ENCODE peak calls at places on chromosomes 13 and 19, in nine cellular contexts. S is IMR-90, D is pancreas, E is cardiac muscle cell, J is H1, T is esophagus squamous epithelium, F is heart right ventricle, Y is psoas muscle, L is mammary epithelial cell. H is an unnamed sample. For H3K9me3, the result is how much of the 10 kb centered on the place peaks cover.

GRCh38 chr19:718251-719024 is 9.7 kb downstream of the PALM start:
- DNase-seq in Y (no peak), T (no peak), D (no peak), S (no peak), J (peak), L (no peak), F (no peak), E (no peak), H (no peak)

GRCh38 chr13:74778946-74779345 is 644.7 kb upstream of the KLF12 start:
- DNase-seq in Y (no peak), S (peak), E (no peak), J (no peak), T (no peak), F (no peak), L (no peak), D (no peak), H (no peak)

GRCh38 chr19:1394252-1395193 is 6.8 kb downstream of the GAMT start:
- DNase-seq in D (peak), S (no peak), T (no peak), Y (no peak), F (no peak), L (no peak), J (no peak), E (no peak), H (no peak)

GRCh38 chr13:21511841-21512240 is 52.7 kb upstream of the ZDHHC20 start:
- DNase-seq in L (peak), Y (no peak), T (no peak), D (no peak), S (peak), J (no peak), F (no peak), E (no peak), H (no peak)

GRCh38 chr19:13103585-13103923 is 896 bp upstream of the LYL1 start:
- DNase-seq in L (no peak), F (no peak), Y (no peak), J (no peak), D (no peak), T (no peak), S (no peak), E (no peak), H (no peak)

GRCh38 chr13:110245421-110245899 is 61.5 kb downstream of the COL4A1 start:
- DNase-seq in L (no peak), S (peak), D (no peak), E (no peak), J (peak), Y (peak), F (no peak), T (no peak), H (no peak)

GRCh38 chr19:30082611-30083010 is 140.6 kb downstream of the URI1 start:
- DNase-seq in Y (peak), S (no peak), F (no peak), L (no peak), E (no peak), T (no peak), J (no peak), D (no peak), H (no peak)

GRCh38 chr13:92804346-92804745 is 422.3 kb upstream of the GPC6 start:
- DNase-seq in Y (no peak), E (no peak), J (no peak), T (no peak), D (no peak), S (peak), F (no peak), L (peak), H (no peak)

GRCh38 chr19:54415208-54415900 is at the start of gene TTYH1:
- DNase-seq in J (peak), E (no peak), T (no peak), Y (no peak), D (peak), L (no peak), F (no peak), S (no peak), H (no peak)

GRCh38 chr13:40585911-40586471 is 80.5 kb downstream of the FOXO1 start:
- DNase-seq in E (no peak), T (no peak), L (peak), S (no peak), Y (no peak), D (no peak), J (no peak), F (no peak), H (no peak)

GRCh38 chr19:42657551-42657950 is 62.8 kb upstream of the CEACAM8 start:
- DNase-seq in S (peak), L (peak), T (no peak), E (no peak), F (no peak), J (no peak), Y (no peak), D (no peak), H (no peak)

GRCh38 chr13:113887700-113888201 is 23.9 kb upstream of the GAS6 start:
- DNase-seq in E (no peak), D (no peak), T (no peak), J (no peak), F (no peak), Y (no peak), L (no peak), S (no peak), H (no peak)

DNA sequence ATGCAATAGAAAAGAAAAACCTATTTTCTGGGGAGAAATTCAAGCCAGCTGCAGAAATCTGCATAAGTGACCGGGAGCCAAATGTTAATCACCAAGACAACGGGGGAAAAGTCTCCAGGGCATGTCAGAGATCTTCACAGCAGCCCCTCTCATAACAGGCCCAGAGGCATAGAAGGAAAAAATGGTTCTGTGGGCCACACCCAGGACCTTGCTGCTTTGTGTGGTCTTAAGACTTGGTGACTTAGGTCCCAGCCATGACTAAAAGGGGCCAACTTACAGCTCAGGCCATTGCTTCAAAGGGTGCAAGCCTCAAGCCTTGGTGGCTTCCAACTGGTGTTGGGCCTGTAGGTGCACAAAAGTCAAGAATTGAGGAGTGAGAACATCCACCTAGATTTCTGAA is 2847.6 kb upstream of the PCDH20 start:
- DNase-seq in S (no peak), L (no peak), D (no peak), Y (no peak), E (no peak), J (no peak), F (no peak), T (no peak), H (no peak)
- H3K9me3 ChIP-seq in S (under half), L (under half), D (under half), Y (under half), E (under half), J (under half), F (under half), T (under half), H (under half)

GRCh38 chr13:76823969-76824368 is 62.2 kb downstream of the KCTD12 start:
- DNase-seq in E (no peak), T (no peak), D (no peak), F (no peak), L (no peak), J (no peak), S (no peak), Y (no peak), H (no peak)

GRCh38 chr13:76820759-76821158 is 65.4 kb downstream of the KCTD12 start:
- DNase-seq in F (peak), Y (peak), E (no peak), S (no peak), L (no peak), D (no peak), J (no peak), T (no peak), H (no peak)

GRCh38 chr13:76825415-76825814 is 60.8 kb downstream of the KCTD12 start:
- DNase-seq in J (no peak), F (no peak), T (no peak), S (peak), Y (no peak), D (no peak), E (no peak), L (no peak), H (no peak)

GRCh38 chr13:76826527-76826926 is 59.7 kb downstream of the KCTD12 start:
- DNase-seq in T (no peak), Y (no peak), E (no peak), L (no peak), F (no peak), J (no peak), D (no peak), S (no peak), H (no peak)

GRCh38 chr13:76822691-76823267 is 63.4 kb downstream of the KCTD12 start:
- DNase-seq in E (no peak), J (no peak), T (no peak), D (no peak), F (no peak), S (peak), L (peak), Y (no peak), H (no peak)
- TF ChIP-seq CTCF in E (peak), J (no peak), T (peak), D (no peak), F (no peak), S (peak), L (peak), Y (no peak), H (peak)

DNA sequence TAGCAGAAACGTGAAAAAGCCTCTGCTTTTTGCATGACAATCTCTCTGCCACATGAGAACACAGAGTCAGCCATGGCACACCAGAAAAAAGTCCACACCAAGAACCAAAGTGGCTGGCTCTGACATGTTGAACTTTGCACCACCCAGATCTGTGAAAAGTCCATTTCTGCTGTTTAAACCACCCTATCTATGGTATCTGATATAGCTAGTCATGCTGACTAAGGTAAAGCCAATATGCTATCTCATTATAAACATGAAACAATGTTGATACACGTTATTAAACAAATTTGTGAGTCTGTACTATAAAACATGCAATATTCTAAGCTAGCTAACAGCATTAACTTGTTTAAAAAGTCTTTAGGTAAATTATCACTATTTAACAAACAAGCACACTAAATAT is 21.0 kb upstream of the ZNF432 start:
- DNase-seq in Y (no peak), E (no peak), J (no peak), L (no peak), D (no peak), T (no peak), S (no peak), F (no peak), H (no peak)
- H3K9me3 ChIP-seq in Y (half or more), E (under half), J (half or more), L (half or more), D (under half), T (half or more), S (half or more), F (half or more), H (half or more)

DNA sequence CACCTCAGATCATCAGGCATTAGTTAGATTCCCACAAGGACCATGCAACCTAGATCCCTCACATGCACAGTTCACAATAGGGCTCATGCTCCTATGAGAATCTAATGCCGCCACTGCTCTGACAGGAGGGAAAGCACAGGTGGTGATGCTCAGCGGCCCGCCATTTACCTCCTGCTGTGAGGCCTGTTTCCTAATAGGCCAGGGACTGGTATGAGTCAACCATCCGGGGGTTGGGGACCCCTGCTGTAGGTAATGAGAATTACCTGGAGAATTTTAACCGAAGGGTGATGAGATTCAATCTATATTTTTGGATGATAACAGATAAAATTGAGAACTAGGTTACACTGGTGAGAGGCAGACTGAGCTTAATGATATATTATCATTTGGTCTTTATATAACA is 101.4 kb downstream of the LACC1 start:
- DNase-seq in J (peak), D (no peak), L (no peak), F (no peak), E (no peak), Y (no peak), S (no peak), T (no peak), H (no peak)
- TF ChIP-seq CTCF in J (peak), D (no peak), L (no peak), F (no peak), E (no peak), Y (no peak), S (no peak), T (no peak), H (no peak)

GRCh38 chr19:58248886-58249285 is 20.2 kb downstream of the ZNF544 start:
- DNase-seq in J (no peak), D (no peak), E (no peak), T (no peak), L (no peak), S (no peak), F (no peak), Y (no peak), H (no peak)

GRCh38 chr19:58243351-58243750 is 14.6 kb downstream of the ZNF544 start:
- DNase-seq in T (no peak), Y (no peak), D (no peak), J (no peak), L (no peak), E (no peak), F (no peak), S (no peak), H (no peak)
- H3K9me3 ChIP-seq in T (half or more), Y (half or more), D (under half), J (under half), L (under half), E (under half), F (half or more), S (half or more), H (under half)